ENCODE peak calls at places on chromosomes 13 and 19, in seven cellular contexts. P is cardiac fibroblast, N is cardiac muscle cell, M is left ventricle myocardium inferior, T is heart left ventricle, C is neural progenitor cell, L is foreskin fibroblast. J is an unnamed sample.

GRCh38 chr19:13154911-13155471 is 4.8 kb downstream of the IER2 start:
- DNase-seq in P (peak), N (peak), M (peak), T (peak), C (peak), L (no peak), J (peak)

GRCh38 chr19:2084993-2085720 is 11.0 kb downstream of the MOB3A start:
- DNase-seq in P (peak), N (peak), M (peak), T (peak), C (no peak), L (no peak), J (peak)

GRCh38 chr19:13033819-13034611 is 38.7 kb downstream of the NFIX start:
- DNase-seq in P (peak), N (peak), M (peak), T (peak), C (peak), L (no peak), J (peak)

GRCh38 chr19:43229315-43229714 is 23.9 kb upstream of the PSG4 start:
- DNase-seq in P (peak), N (peak), M (no peak), T (no peak), C (no peak), L (no peak), J (no peak)

GRCh38 chr13:30421093-30422055 is 919 bp upstream of the UBE2L5 start:
- DNase-seq in P (peak), N (peak), M (peak), T (peak), C (peak), L (peak), J (peak)

GRCh38 chr19:55451522-55452380 is 8.7 kb upstream of the SHISA7 start:
- DNase-seq in P (no peak), N (no peak), M (no peak), T (no peak), C (peak), L (no peak), J (no peak)

GRCh38 chr13:78067290-78067689 is 148.7 kb upstream of the EDNRB start:
- DNase-seq in P (no peak), N (no peak), M (no peak), T (no peak), C (no peak), L (no peak), J (no peak)

GRCh38 chr19:42125536-42125935 is 6.7 kb downstream of the POU2F2 start:
- DNase-seq in P (no peak), N (no peak), M (no peak), T (no peak), C (no peak), L (no peak), J (no peak)

GRCh38 chr19:51439021-51439465 is 19.2 kb downstream of the SIGLEC8 start:
- DNase-seq in P (peak), N (peak), M (no peak), T (no peak), C (peak), L (no peak), J (peak)

GRCh38 chr13:62209539-62209938 is 793.9 kb upstream of the PCDH20 start:
- DNase-seq in P (no peak), N (no peak), M (no peak), T (no peak), C (no peak), L (no peak), J (no peak)

GRCh38 chr19:28023064-28023463 is 1189.9 kb downstream of the UQCRFS1 start:
- DNase-seq in P (peak), N (peak), M (no peak), T (no peak), C (no peak), L (no peak), J (peak)

GRCh38 chr19:752652-753517 is 2.0 kb downstream of the MISP start:
- DNase-seq in P (peak), N (peak), M (no peak), T (no peak), C (no peak), L (peak), J (peak)

GRCh38 chr13:113437408-113438010 is 15.8 kb downstream of the ADPRHL1 start:
- DNase-seq in P (peak), N (peak), M (no peak), T (no peak), C (no peak), L (no peak), J (no peak)

GRCh38 chr19:13692096-13692495 is 72.2 kb upstream of the MRI1 start:
- DNase-seq in P (peak), N (peak), M (no peak), T (no peak), C (no peak), L (peak), J (peak)

GRCh38 chr13:49042476-49042875 is 66.8 kb downstream of the FNDC3A start:
- DNase-seq in P (peak), N (peak), M (no peak), T (no peak), C (no peak), L (no peak), J (peak)

GRCh38 chr19:44512326-44513298 is 12.3 kb upstream of the ZNF180 start:
- DNase-seq in P (peak), N (peak), M (no peak), T (no peak), C (peak), L (peak), J (peak)

GRCh38 chr19:48308695-48309586 is 16.4 kb upstream of the EMP3 start:
- DNase-seq in P (no peak), N (peak), M (no peak), T (no peak), C (peak), L (peak), J (peak)

GRCh38 chr19:29524912-29525870 is 603 bp upstream of the VSTM2B start:
- DNase-seq in P (no peak), N (no peak), M (peak), T (no peak), C (peak), L (no peak), J (no peak)
- H3K4me3 ChIP-seq in P (no peak), N (peak), M (peak), T (no peak), C (peak), L (no peak), J (no peak)

DNA sequence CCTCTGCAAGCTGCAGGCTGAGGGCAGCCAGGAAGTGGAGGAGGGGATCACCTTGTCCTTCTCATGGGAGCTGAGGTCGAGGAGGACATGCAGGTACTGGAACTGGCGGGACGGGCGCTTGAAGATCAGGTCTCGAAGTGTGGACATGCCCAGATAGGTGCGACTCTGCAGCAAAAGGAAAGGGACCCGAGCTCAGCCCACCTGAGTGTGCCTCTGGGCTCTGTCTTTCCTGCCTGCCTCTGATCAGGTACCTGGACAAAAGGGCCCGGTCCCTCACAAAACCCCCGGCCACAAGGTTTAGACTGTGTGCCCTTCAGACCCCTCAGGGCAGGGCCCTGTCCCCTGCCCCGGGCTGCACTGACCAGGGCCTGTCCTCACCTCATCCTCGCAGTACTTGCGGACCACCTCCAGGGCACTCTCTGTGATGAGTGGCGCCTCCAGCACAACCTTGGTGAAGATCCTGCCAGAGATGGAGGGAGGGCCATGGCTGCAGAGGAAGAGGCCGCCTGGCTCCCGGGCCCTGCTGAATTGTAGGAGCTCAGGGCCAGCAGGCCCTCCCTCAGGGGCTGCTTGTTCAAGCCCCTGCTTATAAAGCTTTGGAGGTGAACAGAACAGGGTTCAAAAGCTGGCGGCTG is 12.5 kb upstream of the RSPH6A start:
- DNase-seq in P (no peak), N (no peak), M (no peak), T (no peak), C (no peak), L (no peak), J (no peak)
- TF ChIP-seq CTCF in P (no peak), N (no peak), M (no peak), T (no peak), C (no peak), L (no peak), J (no peak)

DNA sequence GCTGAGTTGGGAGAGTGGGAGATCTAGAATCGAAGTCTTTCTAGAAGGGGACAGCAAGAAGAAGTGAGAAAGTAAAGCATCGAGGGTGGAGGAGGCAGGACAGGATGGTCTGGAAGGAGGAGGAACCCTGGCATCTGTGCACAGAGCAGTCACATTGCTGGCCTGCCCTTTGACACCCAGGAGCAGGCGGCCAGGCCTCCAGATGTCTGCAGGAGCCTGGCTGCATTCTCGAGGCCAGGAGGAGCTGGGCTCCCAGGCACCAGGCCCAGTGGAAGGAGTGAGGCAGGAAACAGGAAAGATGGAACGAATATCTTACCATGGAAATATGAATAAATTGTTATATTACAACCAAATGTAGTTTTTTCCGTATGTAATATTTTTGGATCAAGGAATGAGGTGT is 27.7 kb upstream of the ARGLU1 start:
- DNase-seq in P (no peak), N (no peak), M (peak), T (no peak), C (no peak), L (no peak), J (no peak)
- H3K4me3 ChIP-seq in P (no peak), N (no peak), M (no peak), T (no peak), C (no peak), L (no peak), J (no peak)

DNA sequence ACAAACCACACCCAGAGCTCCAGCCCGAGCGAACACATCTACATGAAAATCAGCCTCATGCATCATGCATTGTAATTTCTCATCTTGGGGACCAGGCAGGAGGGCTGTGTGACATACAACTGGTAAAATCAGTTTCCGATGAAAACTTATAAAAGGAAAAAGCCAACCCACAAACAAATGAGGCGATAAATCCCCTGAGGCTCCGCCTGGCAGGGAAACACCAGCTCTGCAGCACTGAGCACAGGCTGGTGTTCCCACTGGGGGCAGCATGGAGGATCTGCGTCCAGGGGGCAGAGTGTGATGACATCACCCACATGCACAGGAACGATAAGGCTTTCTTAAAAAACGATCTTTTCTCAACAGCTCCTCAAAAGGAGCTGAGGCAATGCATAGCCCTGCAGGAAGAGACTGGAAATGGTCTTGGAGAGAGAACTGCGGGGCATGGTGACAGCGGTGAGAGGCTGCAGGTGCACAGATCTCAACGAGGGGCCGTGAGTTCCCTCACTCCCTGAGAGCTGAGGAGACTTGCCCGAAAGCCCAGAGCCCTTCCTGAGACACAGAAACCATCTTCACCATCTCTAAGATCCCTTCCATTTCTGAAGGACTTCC is 24.6 kb downstream of the SH3GL1 start:
- DNase-seq in P (peak), N (peak), M (no peak), T (peak), C (peak), L (peak), J (peak)
- TF ChIP-seq CTCF in P (peak), N (peak), M (no peak), T (no peak), C (peak), L (peak), J (peak)

J was measured in choroid plexus epithelial cell.